ENCODE peak calls at places on chromosomes 6 and 20, in six cellular contexts. U is fibroblast of pulmonary artery, G is NCI-H774, O is left cardiac atrium, X is type B pancreatic cell, V is HFF-Myc. P is an unnamed sample.

GRCh38 chr20:48632825-48633619 is 194.8 kb downstream of the PREX1 start:
- DNase-seq in U (no peak), G (no peak), O (no peak), X (no peak), V (no peak), P (no peak)

GRCh38 chr20:63946986-63947637 is 9.1 kb downstream of the UCKL1 start:
- DNase-seq in U (no peak), G (no peak), O (peak), X (no peak), V (no peak), P (no peak)

GRCh38 chr6:7152467-7152866 is 44.7 kb downstream of the RREB1 start:
- DNase-seq in U (no peak), G (no peak), O (no peak), X (no peak), V (no peak), P (no peak)

GRCh38 chr6:38131527-38131965 is 312.0 kb downstream of the ZFAND3 start:
- DNase-seq in U (peak), G (no peak), O (no peak), X (no peak), V (peak), P (no peak)

GRCh38 chr6:26232306-26232949 is 132.6 kb upstream of the BTN3A2 start:
- DNase-seq in U (no peak), G (no peak), O (no peak), X (no peak), V (no peak), P (no peak)

GRCh38 chr6:75524322-75524972 is 30.8 kb upstream of the FILIP1 start:
- DNase-seq in U (peak), G (no peak), O (no peak), X (no peak), V (peak), P (no peak)

GRCh38 chr20:14288341-14289330 is 48.8 kb downstream of the FLRT3 start:
- DNase-seq in U (peak), G (no peak), O (no peak), X (no peak), V (peak), P (no peak)

GRCh38 chr20:20621191-20621590 is 91.3 kb downstream of the RALGAPA2 start:
- DNase-seq in U (no peak), G (no peak), O (no peak), X (no peak), V (peak), P (no peak)

GRCh38 chr6:82260890-82261732 is 13.6 kb upstream of the IBTK start:
- DNase-seq in U (no peak), G (no peak), O (no peak), X (no peak), V (no peak), P (no peak)

GRCh38 chr6:148192310-148192709 is 150.3 kb upstream of the SASH1 start:
- DNase-seq in U (no peak), G (no peak), O (no peak), X (no peak), V (peak), P (no peak)

P was measured in coronary artery.